ENCODE peak calls at places on chromosomes 7 and 10, in five cellular contexts. One of them, this sample, is unnamed.

GRCh38 chr10:124228017-124228379 is 134.6 kb upstream of the CHST15 start:
- DNase-seq in Calu3: no peak
- DNase-seq in mesendoderm: no peak
- DNase-seq in HS-5: no peak
- DNase-seq in Kasumi-1: no peak
- DNase-seq in this sample: no peak

GRCh38 chr10:92913973-92914372 is 65.7 kb downstream of the EXOC6 start:
- DNase-seq in Kasumi-1: no peak
- DNase-seq in mesendoderm: peak
- DNase-seq in HS-5: no peak
- DNase-seq in Calu3: no peak
- DNase-seq in this sample: no peak

GRCh38 chr7:95737828-95738505 is 34.4 kb upstream of the DYNC1I1 start:
- DNase-seq in mesendoderm: no peak
- DNase-seq in Calu3: no peak
- DNase-seq in HS-5: no peak
- DNase-seq in Kasumi-1: no peak
- DNase-seq in this sample: no peak

GRCh38 chr7:44377681-44378421 is 52.5 kb upstream of the CAMK2B start:
- DNase-seq in HS-5: no peak
- DNase-seq in Kasumi-1: no peak
- DNase-seq in mesendoderm: no peak
- DNase-seq in Calu3: no peak
- DNase-seq in this sample: no peak

GRCh38 chr10:7458554-7458953 is 47.7 kb upstream of the SFMBT2 start:
- DNase-seq in HS-5: peak
- DNase-seq in mesendoderm: peak
- DNase-seq in Calu3: no peak
- DNase-seq in Kasumi-1: no peak
- DNase-seq in this sample: no peak

GRCh38 chr7:22481726-22482125 is 18.3 kb downstream of the STEAP1B start:
- DNase-seq in HS-5: no peak
- DNase-seq in Calu3: no peak
- DNase-seq in mesendoderm: no peak
- DNase-seq in Kasumi-1: no peak
- DNase-seq in this sample: no peak

GRCh38 chr7:101237206-101238067 is at the start of gene CLDN15:
- DNase-seq in mesendoderm: no peak
- DNase-seq in HS-5: no peak
- DNase-seq in Calu3: no peak
- DNase-seq in Kasumi-1: no peak
- DNase-seq in this sample: no peak

GRCh38 chr10:80504897-80505465 is 32.7 kb upstream of the SH2D4B start:
- DNase-seq in mesendoderm: peak
- DNase-seq in Kasumi-1: no peak
- DNase-seq in Calu3: no peak
- DNase-seq in HS-5: no peak
- DNase-seq in this sample: no peak

GRCh38 chr10:113259841-113260240 is 293.0 kb upstream of the HABP2 start:
- DNase-seq in Calu3: no peak
- DNase-seq in mesendoderm: no peak
- DNase-seq in Kasumi-1: no peak
- DNase-seq in HS-5: no peak
- DNase-seq in this sample: no peak

GRCh38 chr7:369476-369980 is 79.6 kb downstream of the FOXL3 start:
- DNase-seq in HS-5: no peak
- DNase-seq in Kasumi-1: no peak
- DNase-seq in mesendoderm: no peak
- DNase-seq in Calu3: no peak
- DNase-seq in this sample: no peak

GRCh38 chr10:50972591-50972990 is 87.2 kb upstream of the A1CF start:
- DNase-seq in Kasumi-1: no peak
- DNase-seq in mesendoderm: no peak
- DNase-seq in HS-5: no peak
- DNase-seq in Calu3: peak
- DNase-seq in this sample: peak

GRCh38 chr7:108109216-108109908 is 20.8 kb downstream of the LAMB4 start:
- DNase-seq in HS-5: no peak
- DNase-seq in Kasumi-1: peak
- DNase-seq in Calu3: peak
- DNase-seq in mesendoderm: peak
- DNase-seq in this sample: no peak

GRCh38 chr7:36639826-36640225 is 84.5 kb downstream of the AOAH start:
- DNase-seq in Kasumi-1: peak
- DNase-seq in mesendoderm: no peak
- DNase-seq in Calu3: no peak
- DNase-seq in HS-5: no peak
- DNase-seq in this sample: no peak

GRCh38 chr10:7003821-7004220 is 407.0 kb downstream of the SFMBT2 start:
- DNase-seq in mesendoderm: no peak
- DNase-seq in Kasumi-1: peak
- DNase-seq in Calu3: no peak
- DNase-seq in HS-5: no peak
- DNase-seq in this sample: no peak

GRCh38 chr10:102344067-102344466 is 51.4 kb upstream of the NFKB2 start:
- DNase-seq in Calu3: no peak
- DNase-seq in HS-5: no peak
- DNase-seq in Kasumi-1: no peak
- DNase-seq in mesendoderm: no peak
- DNase-seq in this sample: peak

GRCh38 chr7:8290645-8291308 is 28.8 kb upstream of the ICA1 start:
- DNase-seq in Calu3: peak
- DNase-seq in HS-5: no peak
- DNase-seq in mesendoderm: peak
- DNase-seq in Kasumi-1: no peak
- DNase-seq in this sample: no peak

GRCh38 chr7:72032934-72033333 is 379.2 kb downstream of the CALN1 start:
- DNase-seq in Calu3: no peak
- DNase-seq in mesendoderm: no peak
- DNase-seq in HS-5: no peak
- DNase-seq in Kasumi-1: no peak
- DNase-seq in this sample: no peak